ENCODE peak calls at places on chromosomes 16 and 17, in six cellular contexts. C is HCT116, T is breast epithelium, W is stomach, U is vagina, D is upper lobe of left lung. Y is an unnamed sample.

GRCh38 chr16:52496051-52496876 is 50.7 kb downstream of the TOX3 start:
- DNase-seq in C (no peak), T (no peak), W (no peak), U (no peak), D (no peak), Y (no peak)

GRCh38 chr16:12089492-12090161 is 113.1 kb downstream of the SNX29 start:
- DNase-seq in C (peak), T (no peak), W (peak), U (no peak), D (peak), Y (peak)

GRCh38 chr16:88956546-88957455 is 20.2 kb downstream of the CBFA2T3 start:
- DNase-seq in C (no peak), T (no peak), W (no peak), U (no peak), D (no peak), Y (no peak)

GRCh38 chr16:10322723-10323527 is 62.9 kb upstream of the ATF7IP2 start:
- DNase-seq in C (no peak), T (no peak), W (no peak), U (no peak), D (no peak), Y (no peak)

GRCh38 chr16:74877706-74878105 is 103.1 kb upstream of the FA2H start:
- DNase-seq in C (no peak), T (no peak), W (no peak), U (no peak), D (no peak), Y (no peak)

GRCh38 chr17:42354956-42355843 is 33.0 kb downstream of the STAT3 start:
- DNase-seq in C (no peak), T (no peak), W (no peak), U (no peak), D (no peak), Y (no peak)

GRCh38 chr17:6297960-6298359 is 137.0 kb downstream of the AIPL1 start:
- DNase-seq in C (no peak), T (no peak), W (no peak), U (no peak), D (no peak), Y (no peak)

GRCh38 chr17:15744885-15745284 is 12.8 kb downstream of the TBC1D26 start:
- DNase-seq in C (no peak), T (no peak), W (no peak), U (peak), D (peak), Y (no peak)

GRCh38 chr17:43999024-43999423 is 5.4 kb upstream of the NAGS start:
- DNase-seq in C (no peak), T (no peak), W (no peak), U (no peak), D (no peak), Y (no peak)

GRCh38 chr16:86778108-86778745 is 199.9 kb downstream of the FOXL1 start:
- DNase-seq in C (no peak), T (no peak), W (no peak), U (no peak), D (no peak), Y (no peak)

GRCh38 chr16:77894054-77894632 is 105.8 kb downstream of the VAT1L start:
- DNase-seq in C (no peak), T (no peak), W (no peak), U (no peak), D (no peak), Y (no peak)

GRCh38 chr17:58692239-58693055 is at the start of gene RAD51C:
- DNase-seq in C (peak), T (peak), W (peak), U (no peak), D (peak), Y (peak)

GRCh38 chr16:77157773-77158172 is 33.2 kb upstream of the MON1B start:
- DNase-seq in C (no peak), T (no peak), W (no peak), U (no peak), D (no peak), Y (no peak)

GRCh38 chr17:15453782-15454181 is 13.6 kb downstream of the CDRT4 start:
- DNase-seq in C (no peak), T (no peak), W (no peak), U (no peak), D (no peak), Y (no peak)

GRCh38 chr16:62190426-62190825 is 154.2 kb upstream of the CDH8 start:
- DNase-seq in C (no peak), T (no peak), W (no peak), U (no peak), D (no peak), Y (no peak)

GRCh38 chr16:70665113-70665694 is 18.8 kb downstream of the IL34 start:
- DNase-seq in C (no peak), T (no peak), W (no peak), U (no peak), D (peak), Y (no peak)

GRCh38 chr17:28534740-28535375 is 17.6 kb downstream of the UNC119 start:
- DNase-seq in C (no peak), T (no peak), W (no peak), U (no peak), D (no peak), Y (no peak)

GRCh38 chr16:86018487-86018886 is 119.5 kb downstream of the IRF8 start:
- DNase-seq in C (no peak), T (no peak), W (no peak), U (no peak), D (peak), Y (peak)

GRCh38 chr16:13146829-13147228 is 245.4 kb downstream of the SHISA9 start:
- DNase-seq in C (no peak), T (no peak), W (no peak), U (no peak), D (no peak), Y (no peak)

GRCh38 chr17:70116919-70117318 is 41.9 kb downstream of the KCNJ16 start:
- DNase-seq in C (no peak), T (no peak), W (no peak), U (no peak), D (no peak), Y (no peak)

GRCh38 chr16:20359997-20360396 is 7.5 kb upstream of the UMOD start:
- DNase-seq in C (no peak), T (no peak), W (no peak), U (no peak), D (no peak), Y (no peak)

GRCh38 chr16:56849690-56850680 is 15.0 kb upstream of the SLC12A3 start:
- DNase-seq in C (no peak), T (no peak), W (no peak), U (no peak), D (no peak), Y (no peak)

GRCh38 chr16:19410435-19411153 is 7.1 kb upstream of the TMC5 start:
- DNase-seq in C (no peak), T (no peak), W (peak), U (no peak), D (peak), Y (peak)

GRCh38 chr16:81435567-81435966 is 9.0 kb upstream of the CMIP start:
- DNase-seq in C (no peak), T (no peak), W (no peak), U (no peak), D (no peak), Y (no peak)

GRCh38 chr17:49738456-49739163 is 25.3 kb downstream of the FAM117A start:
- DNase-seq in C (no peak), T (no peak), W (no peak), U (no peak), D (peak), Y (no peak)

GRCh38 chr17:77778636-77779524 is 179.6 kb upstream of the TNRC6C start:
- DNase-seq in C (no peak), T (peak), W (peak), U (no peak), D (peak), Y (peak)

GRCh38 chr17:12492450-12492849 is 173.2 kb upstream of the MYOCD start:
- DNase-seq in C (no peak), T (no peak), W (no peak), U (no peak), D (no peak), Y (no peak)

GRCh38 chr17:73969956-73970355 is 233.5 kb upstream of the RPL38 start:
- DNase-seq in C (no peak), T (no peak), W (no peak), U (no peak), D (peak), Y (peak)

GRCh38 chr16:30567160-30567990 is 4.1 kb downstream of the ZNF688 start:
- DNase-seq in C (no peak), T (no peak), W (no peak), U (no peak), D (no peak), Y (no peak)

GRCh38 chr17:76679242-76679641 is 31.5 kb downstream of the MXRA7 start:
- DNase-seq in C (no peak), T (no peak), W (no peak), U (no peak), D (no peak), Y (no peak)

GRCh38 chr17:82841921-82842596 is 2.2 kb upstream of the ZNF750 start:
- DNase-seq in C (no peak), T (no peak), W (no peak), U (no peak), D (no peak), Y (no peak)

GRCh38 chr17:31900877-31901276 is 631 bp downstream of the UTP6 start:
- DNase-seq in C (no peak), T (no peak), W (no peak), U (no peak), D (no peak), Y (no peak)

GRCh38 chr17:65698381-65699061 is 137.1 kb upstream of the AXIN2 start:
- DNase-seq in C (no peak), T (no peak), W (no peak), U (no peak), D (no peak), Y (no peak)

GRCh38 chr16:22787456-22788189 is 26.3 kb upstream of the HS3ST2 start:
- DNase-seq in C (no peak), T (no peak), W (no peak), U (no peak), D (no peak), Y (peak)

GRCh38 chr16:10871157-10871991 is 5.6 kb upstream of the CIITA start:
- DNase-seq in C (peak), T (peak), W (peak), U (no peak), D (peak), Y (peak)

GRCh38 chr16:50626868-50627267 is 54.2 kb downstream of the SNX20 start:
- DNase-seq in C (no peak), T (no peak), W (no peak), U (no peak), D (no peak), Y (no peak)

GRCh38 chr17:82245144-82246039 is 16.6 kb downstream of the SLC16A3 start:
- DNase-seq in C (no peak), T (no peak), W (no peak), U (no peak), D (no peak), Y (no peak)

GRCh38 chr16:31474173-31474714 is 2.3 kb downstream of the TGFB1I1 start:
- DNase-seq in C (no peak), T (no peak), W (no peak), U (no peak), D (no peak), Y (no peak)

GRCh38 chr17:76681222-76682137 is 29.3 kb downstream of the MXRA7 start:
- DNase-seq in C (peak), T (no peak), W (peak), U (no peak), D (peak), Y (peak)

GRCh38 chr16:24572069-24572468 is 32.7 kb downstream of the RBBP6 start:
- DNase-seq in C (no peak), T (no peak), W (no peak), U (no peak), D (no peak), Y (no peak)
- TF ChIP-seq POLR2AphosphoS5 in C (no peak), T (no peak), W (no peak), U (no peak), D (no peak), Y (no peak)

GRCh38 chr17:4836221-4836620 is 3.1 kb downstream of the MINK1 start:
- DNase-seq in C (no peak), T (no peak), W (no peak), U (no peak), D (no peak), Y (no peak)

GRCh38 chr17:4839965-4840892 is 7.1 kb downstream of the MINK1 start:
- DNase-seq in C (no peak), T (no peak), W (no peak), U (no peak), D (no peak), Y (no peak)

GRCh38 chr17:4839221-4839620 is 6.1 kb downstream of the MINK1 start:
- DNase-seq in C (no peak), T (no peak), W (no peak), U (no peak), D (no peak), Y (no peak)

GRCh38 chr17:4837471-4838305 is 4.5 kb downstream of the MINK1 start:
- DNase-seq in C (no peak), T (no peak), W (no peak), U (no peak), D (no peak), Y (no peak)

GRCh38 chr17:4838306-4838785 is 5.2 kb downstream of the MINK1 start:
- DNase-seq in C (no peak), T (no peak), W (no peak), U (no peak), D (no peak), Y (no peak)
- H3K27ac ChIP-seq in C (no peak), T (no peak), W (no peak), U (no peak), D (no peak), Y (no peak)

GRCh38 chr17:63840591-63841349 is 1.7 kb downstream of the SMARCD2 start:
- DNase-seq in C (no peak), T (no peak), W (no peak), U (no peak), D (no peak), Y (no peak)

GRCh38 chr17:63837480-63837879 is 5.0 kb downstream of the SMARCD2 start:
- DNase-seq in C (no peak), T (no peak), W (no peak), U (no peak), D (no peak), Y (no peak)

GRCh38 chr17:63836811-63837210 is 5.7 kb downstream of the SMARCD2 start:
- DNase-seq in C (no peak), T (no peak), W (no peak), U (no peak), D (no peak), Y (no peak)

GRCh38 chr17:63837962-63838585 is 4.4 kb downstream of the SMARCD2 start:
- DNase-seq in C (no peak), T (no peak), W (no peak), U (no peak), D (no peak), Y (no peak)

DNA sequence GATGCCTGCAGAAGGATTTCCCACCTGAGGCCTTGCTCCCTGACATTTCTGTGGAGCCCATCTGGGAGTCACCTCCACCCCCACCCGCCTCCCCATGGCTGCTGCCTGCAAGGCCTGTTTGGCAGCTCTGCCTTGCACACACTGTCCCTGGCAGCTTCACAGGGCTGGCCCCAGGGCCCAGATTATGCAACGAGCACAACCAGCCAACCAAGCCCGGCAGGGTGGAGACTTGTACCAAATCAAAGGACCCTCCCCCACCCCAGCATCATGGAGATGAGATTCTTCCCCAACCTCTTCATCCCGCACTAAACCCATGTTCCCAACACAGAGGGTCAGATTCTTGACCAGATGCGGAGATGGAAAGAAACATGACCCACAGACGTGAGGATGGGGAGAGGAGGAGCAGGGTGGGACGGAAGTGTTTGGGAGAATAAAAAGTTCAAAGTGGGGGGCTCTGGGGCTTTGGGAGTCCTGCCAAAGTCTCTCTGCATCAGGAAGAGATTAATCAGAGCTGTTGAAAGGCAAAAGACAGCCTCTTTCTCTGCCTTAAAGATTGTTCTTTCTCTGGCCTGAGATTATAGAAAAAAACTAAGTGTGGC is 3.8 kb downstream of the SMARCD2 start:
- DNase-seq in C (no peak), T (peak), W (peak), U (no peak), D (peak), Y (peak)
- TF ChIP-seq POLR2A in C (no peak), T (no peak), W (no peak), U (no peak), D (no peak), Y (no peak)

GRCh38 chr17:80382956-80383355 is 32.0 kb upstream of the ENDOV start:
- DNase-seq in C (no peak), T (no peak), W (no peak), U (no peak), D (no peak), Y (no peak)

GRCh38 chr17:80380068-80381061 is 34.6 kb upstream of the ENDOV start:
- DNase-seq in C (no peak), T (no peak), W (no peak), U (no peak), D (peak), Y (no peak)

GRCh38 chr17:80379348-80379747 is 35.6 kb upstream of the ENDOV start:
- DNase-seq in C (no peak), T (no peak), W (no peak), U (no peak), D (no peak), Y (no peak)

GRCh38 chr17:80382446-80382845 is 32.5 kb upstream of the ENDOV start:
- DNase-seq in C (no peak), T (no peak), W (no peak), U (no peak), D (no peak), Y (no peak)

GRCh38 chr17:80381416-80381923 is 33.5 kb upstream of the ENDOV start:
- DNase-seq in C (no peak), T (no peak), W (no peak), U (no peak), D (no peak), Y (no peak)
- TF ChIP-seq POLR2AphosphoS5 in C (no peak), T (no peak), W (no peak), U (no peak), D (no peak), Y (no peak)

DNA sequence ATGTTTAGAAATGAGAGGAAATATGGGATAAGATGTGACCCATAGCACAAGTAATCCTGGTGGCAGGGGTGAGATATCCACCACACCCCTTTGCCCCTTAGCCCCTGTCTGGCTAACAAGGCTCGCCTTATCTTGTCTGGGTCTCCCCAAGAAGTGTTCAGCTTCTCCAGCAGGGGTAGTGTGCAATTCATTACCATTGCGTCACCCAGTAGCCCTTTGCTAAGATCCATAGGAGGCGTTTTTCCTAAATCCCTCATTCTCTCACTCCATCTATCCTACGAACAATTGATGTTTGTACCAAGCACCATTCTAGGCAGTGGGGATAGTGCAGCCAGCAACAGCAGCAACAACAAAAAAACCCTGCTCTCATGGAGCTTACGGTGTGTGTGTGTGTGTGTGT is 30.8 kb downstream of the CCDC42 start:
- DNase-seq in C (no peak), T (no peak), W (no peak), U (no peak), D (no peak), Y (no peak)
- H3K27ac ChIP-seq in C (no peak), T (no peak), W (no peak), U (no peak), D (no peak), Y (no peak)

DNA sequence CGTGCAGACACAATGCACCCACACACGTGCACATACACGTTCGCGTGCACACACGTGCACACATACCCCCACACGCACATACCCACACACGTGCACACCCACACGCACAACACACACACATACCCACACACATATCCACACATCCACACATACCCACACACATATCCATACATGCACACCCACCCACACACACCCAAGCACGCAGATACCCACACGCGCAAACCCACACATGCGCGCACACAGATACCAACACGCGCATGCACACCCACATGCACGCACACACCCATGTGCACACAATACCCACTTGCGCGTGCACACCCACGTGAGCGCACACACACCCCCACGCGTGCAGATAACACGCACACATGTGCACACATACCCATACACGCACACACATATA is 26.8 kb upstream of the PVALEF start:
- DNase-seq in C (no peak), T (no peak), W (no peak), U (no peak), D (no peak), Y (no peak)
- TF ChIP-seq POLR2A in C (no peak), T (no peak), W (no peak), U (no peak), D (no peak), Y (no peak)

DNA sequence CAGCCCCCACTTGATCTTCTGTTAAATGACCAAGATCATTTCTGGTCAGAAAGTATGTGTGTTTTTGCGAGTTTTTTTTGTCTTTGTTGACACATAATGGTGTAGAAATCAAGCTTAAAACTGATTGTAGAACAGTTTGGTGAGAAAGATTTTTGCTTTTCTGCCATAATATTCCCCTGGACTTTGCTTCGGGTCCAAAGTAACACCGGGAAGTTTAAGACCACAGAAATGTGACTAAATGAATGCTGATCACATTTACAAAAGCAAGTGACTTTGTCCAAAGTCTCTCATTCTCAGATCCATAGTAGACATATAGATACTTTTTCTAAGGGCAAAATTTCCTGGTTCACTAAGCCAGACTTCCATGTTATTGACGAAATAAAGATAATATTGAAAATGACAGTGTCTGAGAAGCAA is 2.6 kb downstream of the FAM20A start:
- DNase-seq in C (no peak), T (no peak), W (no peak), U (no peak), D (no peak), Y (no peak)
- TF ChIP-seq POLR2AphosphoS5 in C (no peak), T (no peak), W (no peak), U (no peak), D (peak), Y (no peak)

Y was measured in transverse colon.